ENCODE peak calls at places on chromosomes 16 and 17, in four cellular contexts. A is endothelial cell of umbilical vein, R is GM23248, C is fibroblast of lung. H is an unnamed sample.

GRCh38 chr17:81925860-81926450 is 1.6 kb downstream of the MAFG start:
- DNase-seq in C (no peak), R (peak), A (no peak), H (no peak)

GRCh38 chr17:1446201-1446600 is 9.8 kb downstream of the CRK start:
- DNase-seq in R (no peak), A (no peak), C (no peak), H (no peak)

GRCh38 chr17:57357392-57357784 is 101.1 kb downstream of the MSI2 start:
- DNase-seq in R (no peak), C (no peak), A (no peak), H (peak)

GRCh38 chr17:44687752-44688151 is 1.8 kb downstream of the CCDC43 start:
- DNase-seq in A (no peak), C (no peak), R (no peak), H (no peak)

GRCh38 chr16:23974223-23974622 is 138.4 kb downstream of the PRKCB start:
- DNase-seq in C (no peak), A (no peak), R (no peak), H (no peak)

GRCh38 chr17:79721993-79722671 is 8.6 kb upstream of the ENPP7 start:
- DNase-seq in R (peak), A (no peak), C (no peak), H (no peak)

GRCh38 chr17:72434991-72435618 is 314.3 kb downstream of the SOX9 start:
- DNase-seq in C (no peak), R (no peak), A (no peak), H (peak)

GRCh38 chr17:34443832-34444469 is 80.9 kb upstream of the CCL1 start:
- DNase-seq in C (no peak), A (no peak), R (no peak), H (no peak)

GRCh38 chr16:72932050-72932449 is 115.9 kb downstream of the ZFHX3 start:
- DNase-seq in A (no peak), R (no peak), C (no peak), H (no peak)

GRCh38 chr17:17710728-17711541 is 29.7 kb downstream of the RAI1 start:
- DNase-seq in A (peak), R (peak), C (peak), H (peak)

GRCh38 chr17:82559779-82560642 is 40.5 kb downstream of the FOXK2 start:
- DNase-seq in R (no peak), A (no peak), C (no peak), H (no peak)

GRCh38 chr16:57798953-57799618 is 3.2 kb downstream of the KIFC3 start:
- DNase-seq in R (no peak), C (no peak), A (no peak), H (no peak)

GRCh38 chr16:19837331-19837943 is 47.2 kb downstream of the GPRC5B start:
- DNase-seq in C (no peak), A (no peak), R (no peak), H (no peak)

GRCh38 chr16:89700649-89701424 is 668 bp downstream of the SPATA2L start:
- DNase-seq in R (peak), A (peak), C (peak), H (peak)

GRCh38 chr16:26700250-26700649 is 366.5 kb upstream of the C16orf82 start:
- DNase-seq in A (no peak), R (no peak), C (no peak), H (no peak)

GRCh38 chr16:50581830-50582229 is 33.6 kb downstream of the NKD1 start:
- DNase-seq in R (peak), A (no peak), C (no peak), H (no peak)

DNA sequence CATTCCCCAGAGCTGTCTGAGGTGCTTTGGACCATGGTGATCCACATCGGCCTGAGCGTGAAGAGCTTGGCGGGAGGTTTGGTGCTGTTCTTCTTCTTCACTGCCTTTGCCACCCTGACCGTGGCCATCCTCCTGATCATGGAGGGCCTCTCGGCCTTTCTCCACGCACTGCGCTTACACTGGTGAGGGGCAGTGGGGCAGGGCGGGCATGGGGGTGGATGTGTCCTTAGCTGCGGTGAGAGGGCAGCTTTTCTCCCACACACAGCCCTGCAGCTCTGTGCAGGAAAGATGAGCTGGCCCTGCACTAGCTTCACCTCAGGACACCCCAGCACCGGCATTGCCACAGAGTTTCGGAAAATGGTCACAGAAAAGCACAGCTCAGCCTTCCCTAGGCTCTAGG is 21.8 kb upstream of the NAGLU start:
- DNase-seq in R (no peak), A (no peak), C (no peak), H (no peak)
- H3K9ac ChIP-seq in R (no peak), A (no peak), C (no peak), H (no peak)

GRCh38 chr16:1657841-1658240 is 20.2 kb upstream of the JPT2 start:
- DNase-seq in A (no peak), R (no peak), C (no peak), H (no peak)

GRCh38 chr16:1655269-1655807 is 22.7 kb upstream of the JPT2 start:
- DNase-seq in R (no peak), C (no peak), A (no peak), H (no peak)

GRCh38 chr16:1659071-1659470 is 19.0 kb upstream of the JPT2 start:
- DNase-seq in A (no peak), C (no peak), R (no peak), H (no peak)

GRCh38 chr16:1655909-1656807 is 21.9 kb upstream of the JPT2 start:
- DNase-seq in R (no peak), A (no peak), C (no peak), H (no peak)

DNA sequence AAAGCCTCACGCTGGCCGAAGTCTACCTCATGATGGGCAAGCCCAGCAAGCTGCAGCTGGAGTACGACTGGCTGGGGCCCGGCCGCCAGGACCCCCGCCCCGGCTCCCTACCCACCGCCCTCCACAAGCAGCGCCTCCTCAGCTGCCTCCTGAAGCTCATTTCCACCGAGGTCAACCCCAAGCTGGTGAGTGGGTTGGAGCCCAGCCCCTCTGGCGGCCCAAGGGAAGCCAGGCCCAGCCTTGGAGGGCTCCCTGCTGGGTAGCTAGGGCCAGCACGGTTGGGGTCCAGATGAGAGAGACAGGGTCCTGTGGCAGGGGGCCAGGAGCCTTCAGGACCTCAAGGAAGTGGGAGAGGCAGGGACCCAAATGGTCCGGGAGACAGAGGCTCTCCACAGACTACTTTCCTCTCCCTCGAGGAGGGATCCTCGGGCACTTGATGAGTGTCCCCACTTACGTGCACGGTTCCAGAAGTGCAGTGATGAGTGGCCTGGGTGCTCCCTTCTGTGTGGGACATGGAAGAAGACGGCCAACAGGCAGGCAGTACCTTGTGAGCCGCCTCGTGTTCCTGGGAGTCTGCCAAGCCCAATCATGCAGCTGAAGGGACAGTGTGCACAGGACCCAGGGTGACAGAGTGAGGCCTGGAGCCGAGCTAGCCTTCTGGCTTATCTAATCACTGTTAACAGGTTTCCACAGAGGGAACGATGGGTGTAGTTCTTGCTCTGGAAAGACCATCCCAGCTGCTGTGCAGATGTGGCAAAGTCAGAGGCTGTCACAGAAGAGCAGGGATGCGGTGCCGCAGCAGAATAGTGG is 21.1 kb upstream of the JPT2 start:
- DNase-seq in R (no peak), C (no peak), A (no peak), H (no peak)
- H3K4me3 ChIP-seq in R (no peak), C (no peak), A (no peak), H (no peak)

GRCh38 chr17:7886227-7887037 is 2.2 kb upstream of the CHD3 start:
- DNase-seq in R (peak), C (peak), A (peak), H (peak)
- H3K9ac ChIP-seq in R (peak), C (peak), A (peak), H (peak)

GRCh38 chr16:66606000-66606751 is 1.7 kb downstream of the CMTM3 start:
- DNase-seq in A (no peak), R (no peak), C (no peak), H (peak)
- H3K4me3 ChIP-seq in A (no peak), R (peak), C (peak), H (peak)

DNA sequence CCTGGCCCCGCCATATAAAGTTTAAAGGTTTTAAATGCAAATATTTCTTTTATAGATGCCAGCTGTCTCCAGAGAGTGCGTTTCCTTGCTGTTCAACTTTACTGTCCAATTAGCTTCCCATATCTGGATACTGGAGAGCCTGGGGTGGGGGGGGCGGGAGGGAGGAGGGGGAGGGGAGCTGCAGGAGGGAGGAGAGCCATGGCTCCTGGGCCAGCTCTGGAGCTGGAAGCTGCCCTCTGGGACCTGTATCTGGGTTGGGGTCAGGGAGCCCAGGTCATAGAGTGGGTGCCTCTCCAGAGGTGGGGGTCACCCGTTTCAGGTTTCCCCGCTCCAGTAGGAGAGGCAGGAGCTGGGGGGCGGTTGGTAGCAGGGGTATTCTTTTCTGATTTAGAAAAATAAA is 6.2 kb upstream of the GSE1 start:
- DNase-seq in A (no peak), C (no peak), R (no peak), H (no peak)
- H3K9ac ChIP-seq in A (no peak), C (no peak), R (no peak), H (no peak)

GRCh38 chr17:77370536-77370935 is 229.8 kb downstream of the SEC14L1 start:
- DNase-seq in A (no peak), R (no peak), C (no peak), H (no peak)

GRCh38 chr17:77371888-77372443 is 231.2 kb downstream of the SEC14L1 start:
- DNase-seq in C (no peak), R (no peak), A (no peak), H (no peak)

GRCh38 chr17:77369544-77369971 is 228.8 kb downstream of the SEC14L1 start:
- DNase-seq in C (no peak), R (no peak), A (no peak), H (no peak)

GRCh38 chr17:77372444-77373297 is 231.9 kb downstream of the SEC14L1 start:
- DNase-seq in C (peak), A (peak), R (peak), H (peak)

DNA sequence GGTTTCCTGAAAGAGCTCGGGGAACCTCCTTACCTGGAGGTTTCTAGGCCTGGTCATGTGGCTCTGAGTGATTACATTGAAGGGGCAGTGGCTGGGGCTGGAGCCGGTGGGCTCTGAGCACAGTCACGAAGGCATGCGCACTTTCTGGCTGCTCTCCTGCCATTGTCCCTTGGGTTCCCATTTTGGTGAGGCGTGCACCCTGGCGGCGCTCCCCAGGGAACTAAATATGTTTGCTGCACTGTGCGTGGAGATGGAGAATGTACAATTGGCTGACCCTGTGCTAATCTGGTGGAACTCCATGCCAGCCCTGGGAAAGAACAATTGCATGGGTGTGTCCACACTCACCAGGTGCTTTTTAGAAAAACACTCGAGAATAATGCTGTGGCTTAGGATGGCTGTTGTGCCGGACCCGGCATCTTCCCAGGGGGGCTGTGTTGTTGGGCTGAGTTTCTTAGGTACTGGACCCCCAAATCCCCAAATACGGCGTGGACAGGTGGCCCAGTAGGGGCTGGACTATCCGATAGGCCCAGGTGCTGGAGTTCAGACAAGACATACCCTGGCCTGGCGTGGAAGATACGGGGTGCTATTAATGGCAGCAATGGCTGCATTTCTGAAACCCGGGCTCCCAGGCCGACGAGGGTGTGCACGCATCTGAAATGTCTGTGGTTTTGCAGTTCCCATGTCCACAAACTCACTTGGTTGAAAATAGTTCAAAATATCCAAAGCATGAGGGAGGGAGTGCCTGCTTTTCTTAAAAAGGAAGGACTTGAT is 230.5 kb downstream of the SEC14L1 start:
- DNase-seq in A (no peak), R (peak), C (no peak), H (no peak)
- H3K4me3 ChIP-seq in A (no peak), R (peak), C (no peak), H (no peak)

GRCh38 chr17:48547839-48548686 is 3.2 kb upstream of the HOXB2 start:
- DNase-seq in R (peak), A (peak), C (peak), H (peak)

GRCh38 chr17:48548687-48549621 is 4.0 kb upstream of the HOXB2 start:
- DNase-seq in C (peak), A (no peak), R (no peak), H (peak)

GRCh38 chr17:48546187-48546923 is 1.4 kb upstream of the HOXB2 start:
- DNase-seq in A (no peak), R (peak), C (peak), H (peak)

GRCh38 chr17:48545539-48545938 is 630 bp upstream of the HOXB2 start:
- DNase-seq in C (no peak), A (no peak), R (no peak), H (no peak)

GRCh38 chr17:48546924-48547838 is 2.3 kb upstream of the HOXB2 start:
- DNase-seq in C (peak), A (peak), R (peak), H (peak)
- H3K9ac ChIP-seq in C (peak), A (peak), R (peak), H (no peak)

DNA sequence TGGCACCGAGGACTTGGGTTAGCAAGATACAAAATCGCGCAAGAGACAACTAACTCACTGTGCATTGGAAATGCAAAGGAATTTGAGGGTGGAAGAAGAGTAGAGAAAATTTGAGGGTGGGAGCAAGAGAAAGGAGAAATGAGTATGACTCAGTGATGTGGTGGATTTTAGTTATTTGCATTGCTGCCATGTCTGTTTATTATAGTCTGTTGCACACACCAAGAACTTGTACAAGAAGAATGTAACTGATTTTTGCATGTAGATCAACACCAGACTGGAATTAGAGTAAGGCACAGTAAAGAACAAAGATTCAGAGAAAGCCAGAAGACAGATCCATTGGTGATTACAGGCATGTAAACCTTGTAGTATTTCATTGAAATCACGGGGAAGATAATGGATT is 71.7 kb upstream of the SMIM36 start:
- DNase-seq in A (no peak), C (peak), R (no peak), H (no peak)
- H3K4me3 ChIP-seq in A (no peak), C (no peak), R (no peak), H (no peak)